ENCODE peak calls at places on chromosomes 12 and 14, in five cellular contexts. V is AG09309, O is pancreas, R is WTC11, B is BJ. Y is an unnamed sample.

GRCh38 chr14:94310248-94310647 is 12.9 kb downstream of the SERPINA6 start:
- DNase-seq in V (no peak), O (no peak), R (no peak), B (no peak), Y (no peak)

GRCh38 chr12:68613209-68613904 is 2.7 kb downstream of the RAP1B start:
- DNase-seq in V (no peak), O (no peak), R (no peak), B (no peak), Y (no peak)

GRCh38 chr12:119229837-119230236 is 51.1 kb downstream of the HSPB8 start:
- DNase-seq in V (no peak), O (peak; percentile 9), R (peak; percentile 78), B (no peak), Y (no peak)

GRCh38 chr12:5796171-5797091 is 148.6 kb downstream of the ANO2 start:
- DNase-seq in V (no peak), O (peak; percentile 59), R (peak; percentile 85), B (no peak), Y (peak; percentile 30)

GRCh38 chr12:123106640-123107359 is 44.1 kb downstream of the PITPNM2 start:
- DNase-seq in V (no peak), O (no peak), R (no peak), B (no peak), Y (peak; percentile 65)

GRCh38 chr14:94103554-94104165 is 6.9 kb upstream of the IFI27 start:
- DNase-seq in V (no peak), O (no peak), R (no peak), B (no peak), Y (no peak)

GRCh38 chr12:113241191-113242017 is 20.1 kb downstream of the TPCN1 start:
- DNase-seq in V (peak; percentile 99), O (peak; percentile 65), R (no peak), B (peak; percentile 98), Y (no peak)

GRCh38 chr12:91989143-91989542 is 156.5 kb downstream of the BTG1 start:
- DNase-seq in V (no peak), O (no peak), R (no peak), B (no peak), Y (no peak)

GRCh38 chr14:85856430-85856829 is 326.5 kb downstream of the FLRT2 start:
- DNase-seq in V (no peak), O (no peak), R (no peak), B (no peak), Y (no peak)

GRCh38 chr12:30725739-30726138 is 29.0 kb downstream of the CAPRIN2 start:
- DNase-seq in V (peak; percentile 56), O (no peak), R (no peak), B (peak; percentile 41), Y (no peak)

GRCh38 chr14:91008759-91009409 is 51.6 kb downstream of the RPS6KA5 start:
- DNase-seq in V (no peak), O (no peak), R (no peak), B (no peak), Y (no peak)

GRCh38 chr12:52224154-52224553 is 8.9 kb upstream of the KRT7 start:
- DNase-seq in V (no peak), O (no peak), R (no peak), B (no peak), Y (no peak)

GRCh38 chr14:44700184-44700583 is 193.1 kb upstream of the FSCB start:
- DNase-seq in V (no peak), O (no peak), R (no peak), B (no peak), Y (no peak)

DNA sequence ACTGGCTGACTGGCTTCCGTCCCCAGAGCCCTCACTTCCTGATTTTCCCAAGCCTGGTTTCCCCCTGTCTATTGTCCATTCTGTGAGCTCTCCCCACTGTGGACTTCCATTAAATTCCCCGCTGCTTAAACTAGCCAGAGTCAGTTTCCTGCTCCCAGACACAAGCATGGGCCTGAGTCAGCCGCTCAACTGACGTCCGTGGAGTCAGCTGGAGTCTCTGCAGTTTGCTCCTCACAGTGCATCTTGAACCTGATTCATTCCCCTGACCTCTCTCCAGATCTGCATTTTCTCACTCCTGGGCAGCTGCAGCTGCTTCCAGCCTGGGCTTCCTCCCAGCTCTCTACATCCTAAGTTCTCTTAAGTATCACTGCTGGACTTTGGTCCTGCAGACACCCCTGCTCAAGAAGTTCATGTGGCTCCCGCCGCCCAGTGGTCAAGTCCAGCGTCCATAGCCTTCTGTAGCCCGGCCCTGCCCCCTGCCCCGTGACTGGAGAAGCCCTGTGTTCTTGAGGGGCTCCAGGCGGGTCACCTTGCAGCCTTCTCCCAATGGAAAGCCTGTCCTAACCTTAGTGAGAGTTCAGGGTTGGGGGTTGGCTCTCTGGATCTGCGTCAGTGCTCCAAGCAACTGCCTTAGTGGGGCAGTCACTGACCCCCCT is 20.0 kb downstream of the NFKBIA start:
- DNase-seq in V (peak; percentile 85), O (no peak), R (no peak), B (peak; percentile 84), Y (no peak)
- TF ChIP-seq CTCF in V (peak; percentile 26), O (no peak), R (no peak), B (peak; percentile 31), Y (no peak)

GRCh38 chr12:72264548-72265175 is 7.5 kb upstream of the TRHDE start:
- DNase-seq in V (no peak), O (no peak), R (no peak), B (no peak), Y (no peak)
- TF ChIP-seq CTCF in V (peak; percentile 36), O (peak; percentile 9), R (no peak), B (peak; percentile 54), Y (peak; percentile 38)

GRCh38 chr12:22731231-22731630 is 106.3 kb downstream of the ETNK1 start:
- DNase-seq in V (no peak), O (no peak), R (no peak), B (no peak), Y (no peak)

GRCh38 chr12:22729898-22730443 is 105.0 kb downstream of the ETNK1 start:
- DNase-seq in V (peak; percentile 77), O (no peak), R (no peak), B (peak; percentile 73), Y (no peak)

GRCh38 chr12:22728989-22729388 is 104.0 kb downstream of the ETNK1 start:
- DNase-seq in V (no peak), O (no peak), R (no peak), B (no peak), Y (no peak)

GRCh38 chr12:22729431-22729830 is 104.5 kb downstream of the ETNK1 start:
- DNase-seq in V (no peak), O (no peak), R (no peak), B (no peak), Y (no peak)

DNA sequence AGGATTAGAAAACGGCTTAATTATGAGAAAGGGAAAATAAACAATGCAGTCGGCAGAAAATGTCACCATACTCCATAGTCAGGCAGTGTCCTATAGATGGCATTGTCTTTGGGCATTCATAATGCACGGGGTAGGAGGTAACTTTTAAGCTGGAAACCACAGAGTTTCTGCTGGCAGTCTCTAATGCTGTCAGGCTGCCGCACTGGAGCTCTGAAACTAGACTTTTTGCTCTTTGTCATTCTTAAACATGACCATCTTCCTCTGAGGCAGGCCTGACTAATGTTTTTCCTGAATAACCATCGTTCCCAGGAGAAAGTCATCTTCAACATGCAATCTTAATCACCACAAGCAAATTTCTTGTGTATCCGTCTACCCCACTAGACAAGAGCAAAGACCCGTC is 108.8 kb downstream of the ETNK1 start:
- DNase-seq in V (no peak), O (no peak), R (no peak), B (no peak), Y (no peak)
- TF ChIP-seq CTCF in V (no peak), O (no peak), R (no peak), B (no peak), Y (no peak)

DNA sequence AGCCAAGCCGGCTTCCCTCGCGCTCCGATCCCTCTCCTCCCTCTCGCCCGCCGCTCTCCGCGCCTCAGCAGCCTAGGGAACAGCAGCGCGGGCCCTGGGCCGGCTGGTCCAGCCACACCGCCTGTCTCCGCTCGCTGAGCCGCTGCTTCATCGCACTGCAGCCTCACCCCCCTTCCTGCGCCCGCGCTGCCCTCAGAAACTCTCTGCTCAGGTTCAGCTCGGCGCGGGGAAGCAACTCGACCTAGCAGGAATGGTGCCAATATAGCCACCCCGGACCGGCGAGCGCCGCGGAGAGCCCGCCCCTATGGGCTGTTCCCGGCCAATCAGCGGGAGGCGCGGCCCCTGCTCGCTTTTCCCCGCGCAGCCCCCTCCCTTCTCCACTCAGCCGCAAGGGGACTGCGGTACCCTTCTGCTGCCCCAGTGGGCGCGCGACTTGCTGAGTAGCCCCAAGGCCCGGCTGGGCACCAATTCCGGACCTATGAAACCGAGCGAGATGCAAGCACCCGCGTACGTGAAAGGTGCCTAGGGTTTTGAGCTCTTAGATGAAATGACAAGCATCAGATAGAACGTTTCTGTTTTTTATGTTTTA is at the start of gene ADAMTS20:
- DNase-seq in V (no peak), O (no peak), R (peak; percentile 92), B (no peak), Y (no peak)
- TF ChIP-seq CTCF in V (no peak), O (no peak), R (no peak), B (no peak), Y (no peak)